ENCODE peak calls at places on chromosomes 16 and 17, in seven cellular contexts. O is fibroblast of the conjunctiva; R is cardiac septum; K is effector CD4-positive, alpha-beta T cell; B is A549; L is IMR-90; D is left colon. E is an unnamed sample.

GRCh38 chr16:3046506-3047386 is at the start of gene MMP25:
- DNase-seq in D (no peak), O (no peak), L (no peak), R (no peak), B (no peak), K (no peak), E (no peak)

GRCh38 chr17:72609501-72609900 is 483.0 kb downstream of the SLC39A11 start:
- DNase-seq in O (no peak), B (peak), L (peak), K (no peak), R (no peak), D (peak), E (no peak)

GRCh38 chr17:44831270-44831770 is 1.2 kb upstream of the GJC1 start:
- DNase-seq in L (no peak), R (peak), O (no peak), B (no peak), K (no peak), D (no peak), E (no peak)

GRCh38 chr17:7688808-7689316 is 585 bp downstream of the WRAP53 start:
- DNase-seq in B (no peak), D (no peak), L (no peak), O (no peak), K (no peak), R (no peak), E (no peak)

GRCh38 chr16:75820672-75821071 is 94.4 kb upstream of the CPHXL start:
- DNase-seq in O (no peak), K (no peak), R (no peak), L (no peak), D (no peak), B (peak), E (no peak)

GRCh38 chr17:50239913-50240312 is 34.4 kb upstream of the TMEM92 start:
- DNase-seq in L (no peak), D (no peak), O (no peak), K (no peak), R (no peak), B (no peak), E (no peak)

GRCh38 chr17:1568950-1569810 is 6.6 kb upstream of the PITPNA start:
- DNase-seq in D (no peak), B (no peak), R (no peak), O (no peak), L (no peak), K (no peak), E (no peak)

GRCh38 chr17:15462962-15463361 is 4.5 kb downstream of the CDRT4 start:
- DNase-seq in B (no peak), D (no peak), K (no peak), O (no peak), R (no peak), L (peak), E (no peak)